ENCODE peak calls at places on chromosomes 1 and 21, in eight cellular contexts. One of them, this sample, is unnamed.

GRCh38 chr21:41894511-41894910 is 15.4 kb upstream of the PRDM15 start:
- DNase-seq in endodermal cell: no peak
- DNase-seq in uterus: no peak
- DNase-seq in fibroblast of lung: no peak
- DNase-seq in ovary: no peak
- DNase-seq in pancreas: no peak
- DNase-seq in mesendoderm: no peak
- DNase-seq in cardiac muscle cell: no peak
- DNase-seq in this sample: no peak

GRCh38 chr1:186859995-186860394 is 31.2 kb downstream of the PLA2G4A start:
- DNase-seq in ovary: no peak
- DNase-seq in endodermal cell: no peak
- DNase-seq in cardiac muscle cell: no peak
- DNase-seq in mesendoderm: no peak
- DNase-seq in pancreas: no peak
- DNase-seq in uterus: no peak
- DNase-seq in fibroblast of lung: no peak
- DNase-seq in this sample: no peak

GRCh38 chr1:56489695-56490094 is 89.7 kb downstream of the PLPP3 start:
- DNase-seq in ovary: no peak
- DNase-seq in uterus: no peak
- DNase-seq in cardiac muscle cell: no peak
- DNase-seq in endodermal cell: no peak
- DNase-seq in pancreas: no peak
- DNase-seq in fibroblast of lung: no peak
- DNase-seq in mesendoderm: no peak
- DNase-seq in this sample: no peak

GRCh38 chr1:162145280-162145965 is 75.9 kb downstream of the NOS1AP start:
- DNase-seq in endodermal cell: peak; percentile 92
- DNase-seq in ovary: no peak
- DNase-seq in mesendoderm: peak; percentile 83
- DNase-seq in pancreas: no peak
- DNase-seq in cardiac muscle cell: no peak
- DNase-seq in uterus: no peak
- DNase-seq in fibroblast of lung: peak; percentile 43
- DNase-seq in this sample: peak; percentile 17

GRCh38 chr21:44687671-44688070 is 5.7 kb upstream of the KRTAP12-1 start:
- DNase-seq in endodermal cell: no peak
- DNase-seq in cardiac muscle cell: no peak
- DNase-seq in fibroblast of lung: no peak
- DNase-seq in pancreas: no peak
- DNase-seq in uterus: no peak
- DNase-seq in ovary: no peak
- DNase-seq in mesendoderm: no peak
- DNase-seq in this sample: no peak

GRCh38 chr21:15183712-15184353 is 119.0 kb upstream of the NRIP1 start:
- DNase-seq in fibroblast of lung: no peak
- DNase-seq in mesendoderm: no peak
- DNase-seq in pancreas: no peak
- DNase-seq in ovary: no peak
- DNase-seq in cardiac muscle cell: no peak
- DNase-seq in uterus: no peak
- DNase-seq in endodermal cell: no peak
- DNase-seq in this sample: no peak

GRCh38 chr21:17708541-17709265 is 96.0 kb upstream of the BTG3 start:
- DNase-seq in cardiac muscle cell: no peak
- DNase-seq in uterus: no peak
- DNase-seq in mesendoderm: no peak
- DNase-seq in pancreas: no peak
- DNase-seq in fibroblast of lung: no peak
- DNase-seq in endodermal cell: no peak
- DNase-seq in ovary: no peak
- DNase-seq in this sample: no peak

GRCh38 chr1:210876275-210876674 is 257.7 kb downstream of the KCNH1 start:
- DNase-seq in ovary: no peak
- DNase-seq in fibroblast of lung: no peak
- DNase-seq in endodermal cell: no peak
- DNase-seq in mesendoderm: no peak
- DNase-seq in cardiac muscle cell: no peak
- DNase-seq in pancreas: no peak
- DNase-seq in uterus: no peak
- DNase-seq in this sample: no peak

GRCh38 chr1:30381671-30382365 is 341.6 kb downstream of the MATN1 start:
- DNase-seq in cardiac muscle cell: no peak
- DNase-seq in mesendoderm: no peak
- DNase-seq in uterus: no peak
- DNase-seq in endodermal cell: peak; percentile 22
- DNase-seq in ovary: no peak
- DNase-seq in pancreas: no peak
- DNase-seq in fibroblast of lung: no peak
- DNase-seq in this sample: no peak

GRCh38 chr1:61472876-61473275 is 252.1 kb downstream of the TM2D1 start:
- DNase-seq in mesendoderm: no peak
- DNase-seq in ovary: no peak
- DNase-seq in cardiac muscle cell: peak; percentile 64
- DNase-seq in endodermal cell: no peak
- DNase-seq in uterus: no peak
- DNase-seq in fibroblast of lung: peak; percentile 35
- DNase-seq in pancreas: no peak
- DNase-seq in this sample: no peak

GRCh38 chr1:236868625-236869467 is 73.8 kb downstream of the MTR start:
- DNase-seq in mesendoderm: peak; percentile 77
- DNase-seq in cardiac muscle cell: peak; percentile 80
- DNase-seq in ovary: no peak
- DNase-seq in endodermal cell: peak; percentile 79
- DNase-seq in fibroblast of lung: peak; percentile 54
- DNase-seq in uterus: no peak
- DNase-seq in pancreas: no peak
- DNase-seq in this sample: peak; percentile 61

GRCh38 chr1:27602510-27603319 is 1.2 kb downstream of the AHDC1 start:
- DNase-seq in fibroblast of lung: no peak
- DNase-seq in cardiac muscle cell: no peak
- DNase-seq in endodermal cell: peak; percentile 82
- DNase-seq in uterus: peak; percentile 71
- DNase-seq in pancreas: peak; percentile 86
- DNase-seq in mesendoderm: no peak
- DNase-seq in ovary: peak; percentile 75
- DNase-seq in this sample: peak; percentile 94

GRCh38 chr1:233791750-233792149 is 112.7 kb upstream of the SLC35F3 start:
- DNase-seq in fibroblast of lung: no peak
- DNase-seq in cardiac muscle cell: no peak
- DNase-seq in uterus: no peak
- DNase-seq in mesendoderm: no peak
- DNase-seq in ovary: no peak
- DNase-seq in pancreas: no peak
- DNase-seq in endodermal cell: no peak
- DNase-seq in this sample: no peak

GRCh38 chr1:118396824-118397530 is 211.9 kb upstream of the SPAG17 start:
- DNase-seq in ovary: no peak
- DNase-seq in uterus: no peak
- DNase-seq in mesendoderm: no peak
- DNase-seq in endodermal cell: no peak
- DNase-seq in fibroblast of lung: peak; percentile 17
- DNase-seq in pancreas: no peak
- DNase-seq in cardiac muscle cell: no peak
- DNase-seq in this sample: no peak

GRCh38 chr1:15951341-15952153 is 24.4 kb downstream of the ZBTB17 start:
- DNase-seq in pancreas: no peak
- DNase-seq in cardiac muscle cell: no peak
- DNase-seq in uterus: no peak
- DNase-seq in mesendoderm: peak; percentile 56
- DNase-seq in ovary: no peak
- DNase-seq in endodermal cell: peak; percentile 66
- DNase-seq in fibroblast of lung: no peak
- DNase-seq in this sample: peak; percentile 72

DNA sequence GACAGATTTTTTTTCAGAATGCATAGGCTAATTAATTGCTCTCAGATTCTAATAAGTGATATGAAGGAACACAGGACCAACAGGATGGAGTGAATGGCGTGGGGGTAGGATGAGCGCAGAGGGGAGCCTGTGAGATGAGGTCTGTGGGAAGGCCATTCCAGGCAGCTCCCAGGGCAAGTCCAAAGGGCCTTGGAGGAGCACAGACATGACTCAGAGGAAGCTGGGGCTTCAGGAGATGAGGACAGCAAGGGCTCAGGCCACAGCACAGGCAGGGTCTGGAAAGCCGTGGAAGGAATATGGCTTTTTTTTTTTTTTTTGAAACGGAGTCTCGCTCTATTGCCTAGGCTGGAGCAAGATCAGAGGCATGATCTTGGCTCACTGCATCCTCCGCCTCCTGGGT is 35.1 kb downstream of the FMN2 start:
- DNase-seq in cardiac muscle cell: no peak
- DNase-seq in endodermal cell: no peak
- DNase-seq in uterus: no peak
- DNase-seq in mesendoderm: no peak
- DNase-seq in fibroblast of lung: peak; percentile 23
- DNase-seq in pancreas: no peak
- DNase-seq in ovary: no peak
- DNase-seq in this sample: no peak
- H3K4me3 ChIP-seq in cardiac muscle cell: no peak overlapping the region
- H3K4me3 ChIP-seq in endodermal cell: no peak overlapping the region
- H3K4me3 ChIP-seq in uterus: no peak overlapping the region
- H3K4me3 ChIP-seq in mesendoderm: no peak overlapping the region
- H3K4me3 ChIP-seq in fibroblast of lung: no peak overlapping the region
- H3K4me3 ChIP-seq in pancreas: no peak overlapping the region
- H3K4me3 ChIP-seq in ovary: no peak overlapping the region
- H3K4me3 ChIP-seq in this sample: no peak overlapping the region

GRCh38 chr1:177173976-177174375 is 3.2 kb downstream of the BRINP2 start:
- DNase-seq in mesendoderm: no peak
- DNase-seq in fibroblast of lung: no peak
- DNase-seq in uterus: no peak
- DNase-seq in endodermal cell: no peak
- DNase-seq in ovary: no peak
- DNase-seq in cardiac muscle cell: no peak
- DNase-seq in pancreas: no peak
- DNase-seq in this sample: no peak

GRCh38 chr1:177171536-177172123 is 872 bp downstream of the BRINP2 start:
- DNase-seq in pancreas: no peak
- DNase-seq in mesendoderm: no peak
- DNase-seq in ovary: no peak
- DNase-seq in endodermal cell: no peak
- DNase-seq in fibroblast of lung: no peak
- DNase-seq in uterus: no peak
- DNase-seq in cardiac muscle cell: peak; percentile 57
- DNase-seq in this sample: no peak

GRCh38 chr1:177172331-177172730 is 1.6 kb downstream of the BRINP2 start:
- DNase-seq in mesendoderm: no peak
- DNase-seq in fibroblast of lung: no peak
- DNase-seq in uterus: no peak
- DNase-seq in cardiac muscle cell: no peak
- DNase-seq in pancreas: no peak
- DNase-seq in endodermal cell: no peak
- DNase-seq in ovary: no peak
- DNase-seq in this sample: no peak

GRCh38 chr1:177172866-177173265 is 2.1 kb downstream of the BRINP2 start:
- DNase-seq in endodermal cell: no peak
- DNase-seq in ovary: no peak
- DNase-seq in fibroblast of lung: no peak
- DNase-seq in cardiac muscle cell: peak; percentile 29
- DNase-seq in mesendoderm: no peak
- DNase-seq in uterus: no peak
- DNase-seq in pancreas: no peak
- DNase-seq in this sample: no peak

DNA sequence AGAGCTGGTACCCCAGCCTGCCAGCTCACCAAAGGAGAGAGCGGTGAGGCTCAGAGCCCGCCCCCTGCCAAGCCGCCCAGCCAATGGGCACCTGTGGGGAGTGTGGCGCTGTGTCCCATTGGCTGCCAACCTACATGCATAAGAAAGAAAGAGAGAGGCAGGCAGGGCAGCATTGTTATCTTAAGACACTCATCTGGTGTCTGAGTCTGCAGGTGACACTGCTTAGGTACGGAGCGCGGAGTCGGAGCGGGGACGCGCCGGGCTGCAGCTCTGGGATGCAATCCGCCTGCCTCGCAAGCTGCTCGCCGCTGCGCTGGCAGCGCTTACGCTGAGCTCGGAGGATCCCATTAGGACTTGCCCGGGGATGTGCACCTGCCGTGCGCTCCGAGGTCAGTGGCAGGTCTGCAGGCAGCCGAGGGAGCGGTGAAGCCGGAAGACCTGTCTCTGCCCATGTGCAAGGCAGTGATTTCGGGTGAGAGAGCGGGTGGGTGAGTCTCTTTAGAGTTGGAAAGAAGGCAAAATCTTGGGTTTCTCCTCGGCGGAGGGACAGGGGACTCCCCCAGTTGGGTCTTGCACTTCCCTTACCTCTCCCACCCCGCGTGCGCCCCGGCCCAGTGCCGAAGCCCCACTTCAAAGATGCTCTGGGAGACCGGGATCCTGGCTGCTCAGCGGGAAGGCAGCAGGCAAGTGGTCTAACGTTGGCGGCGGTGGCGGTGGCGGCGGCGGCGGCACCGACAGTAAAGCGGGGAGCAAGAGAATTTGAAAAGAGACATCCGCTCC is at the start of gene BRINP2:
- DNase-seq in ovary: no peak
- DNase-seq in cardiac muscle cell: peak; percentile 30
- DNase-seq in fibroblast of lung: peak; percentile 37
- DNase-seq in mesendoderm: peak; percentile 85
- DNase-seq in pancreas: peak; percentile 81
- DNase-seq in uterus: peak; percentile 24
- DNase-seq in endodermal cell: peak; percentile 97
- DNase-seq in this sample: peak; percentile 93
- H3K27me3 ChIP-seq in ovary: no peaks in the 10 kb centered on the region
- H3K27me3 ChIP-seq in cardiac muscle cell: peaks cover 78% of the 10 kb centered on the region
- H3K27me3 ChIP-seq in fibroblast of lung: peaks cover 49% of the 10 kb centered on the region
- H3K27me3 ChIP-seq in mesendoderm: peaks cover 24% of the 10 kb centered on the region
- H3K27me3 ChIP-seq in pancreas: peaks cover 10% of the 10 kb centered on the region
- H3K27me3 ChIP-seq in uterus: peaks cover 20% of the 10 kb centered on the region
- H3K27me3 ChIP-seq in endodermal cell: peaks cover 100% of the 10 kb centered on the region
- H3K27me3 ChIP-seq in this sample: peaks cover 92% of the 10 kb centered on the region

DNA sequence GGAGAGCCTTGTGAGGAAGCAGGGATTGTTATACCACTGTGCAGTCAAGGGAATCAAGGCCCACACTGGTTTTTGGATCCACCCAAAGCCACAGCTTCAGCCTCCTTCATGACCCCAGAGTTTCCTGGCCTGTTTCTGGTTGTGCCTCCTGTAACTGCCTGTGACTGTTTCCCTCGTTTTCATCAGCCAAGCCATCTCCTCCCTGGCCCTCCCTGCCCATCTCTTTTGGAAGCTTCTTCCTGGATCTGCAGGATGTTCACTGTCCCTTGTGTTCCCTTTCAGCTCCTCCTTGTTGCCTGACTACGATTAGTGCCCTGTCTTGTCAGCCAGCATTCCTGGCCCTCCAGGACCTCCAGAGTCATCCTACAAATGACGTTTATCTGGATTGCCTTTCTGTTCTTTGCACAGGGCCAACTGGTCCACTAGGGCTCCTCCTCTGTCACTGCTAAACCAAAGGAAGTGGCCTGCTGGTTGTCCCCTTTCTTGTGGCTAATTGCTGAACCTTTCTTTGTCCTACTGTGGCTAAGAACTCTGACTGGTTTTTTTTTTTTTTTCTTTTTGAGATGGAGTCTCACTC is 17.9 kb downstream of the SFT2D2 start:
- DNase-seq in mesendoderm: peak; percentile 40
- DNase-seq in pancreas: no peak
- DNase-seq in cardiac muscle cell: peak; percentile 34
- DNase-seq in ovary: no peak
- DNase-seq in uterus: no peak
- DNase-seq in endodermal cell: no peak
- DNase-seq in fibroblast of lung: no peak
- DNase-seq in this sample: no peak
- H3K36me3 ChIP-seq in mesendoderm: peaks cover 12% of the 10 kb centered on the region
- H3K36me3 ChIP-seq in pancreas: peaks cover 3% of the 10 kb centered on the region
- H3K36me3 ChIP-seq in cardiac muscle cell: peaks cover 17% of the 10 kb centered on the region
- H3K36me3 ChIP-seq in ovary: no peaks in the 10 kb centered on the region
- H3K36me3 ChIP-seq in uterus: no peaks in the 10 kb centered on the region
- H3K36me3 ChIP-seq in endodermal cell: peaks cover 71% of the 10 kb centered on the region
- H3K36me3 ChIP-seq in fibroblast of lung: peaks cover 11% of the 10 kb centered on the region
- H3K36me3 ChIP-seq in this sample: peaks cover 14% of the 10 kb centered on the region

GRCh38 chr21:34890258-34890723 is 158.8 kb downstream of the RUNX1 start:
- DNase-seq in ovary: no peak
- DNase-seq in cardiac muscle cell: no peak
- DNase-seq in pancreas: no peak
- DNase-seq in endodermal cell: no peak
- DNase-seq in mesendoderm: no peak
- DNase-seq in uterus: no peak
- DNase-seq in fibroblast of lung: no peak
- DNase-seq in this sample: no peak
- H3K4me3 ChIP-seq in ovary: peak overlapping the region; percentile 54
- H3K4me3 ChIP-seq in cardiac muscle cell: no peak overlapping the region
- H3K4me3 ChIP-seq in pancreas: peak overlapping the region; percentile 68
- H3K4me3 ChIP-seq in endodermal cell: peak overlapping the region; percentile 87
- H3K4me3 ChIP-seq in mesendoderm: no peak overlapping the region
- H3K4me3 ChIP-seq in uterus: peak overlapping the region; percentile 65
- H3K4me3 ChIP-seq in fibroblast of lung: peak overlapping the region; percentile 21
- H3K4me3 ChIP-seq in this sample: peak overlapping the region; percentile 48